ENCODE peak calls at places on chromosomes 5 and 9, in ten cellular contexts. G, W, A, P, C, K, Z, L, V and N are unnamed samples.

GRCh38 chr5:2534251-2534650 is 217.2 kb downstream of the IRX2 start:
- DNase-seq in P (no peak), G (no peak), W (no peak), L (no peak), V (no peak), Z (no peak), A (no peak), K (no peak), C (no peak), N (no peak)

GRCh38 chr9:98792096-98792490 is 4.3 kb downstream of the ANKS6 start:
- DNase-seq in A (no peak), K (no peak), C (no peak), W (no peak), G (no peak), V (no peak), P (no peak), L (no peak), Z (no peak), N (no peak)

GRCh38 chr9:34282096-34282495 is 47.0 kb downstream of the KIF24 start:
- DNase-seq in W (no peak), A (no peak), L (no peak), P (no peak), K (peak; percentile 60), G (no peak), Z (no peak), C (no peak), V (peak; percentile 44), N (no peak)

GRCh38 chr9:127875306-127875966 is 2.0 kb downstream of the AK1 start:
- DNase-seq in W (no peak), C (peak; percentile 42), K (no peak), A (no peak), G (no peak), Z (no peak), P (no peak), V (peak; percentile 59), L (no peak), N (no peak)

GRCh38 chr9:16645970-16646369 is 224.5 kb downstream of the BNC2 start:
- DNase-seq in K (no peak), V (peak; percentile 55), L (no peak), W (no peak), P (no peak), G (no peak), C (no peak), A (no peak), Z (no peak), N (no peak)

GRCh38 chr9:130159057-130159456 is 13.1 kb upstream of the NCS1 start:
- DNase-seq in V (no peak), W (no peak), L (no peak), A (no peak), P (no peak), C (no peak), G (no peak), Z (no peak), K (no peak), N (no peak)

GRCh38 chr5:82151622-82152021 is 126.5 kb downstream of the RPS23 start:
- DNase-seq in P (no peak), A (no peak), W (no peak), G (no peak), Z (no peak), V (no peak), K (peak; percentile 46), L (no peak), C (no peak), N (no peak)

GRCh38 chr5:68708156-68708841 is 385.5 kb upstream of the SLC30A5 start:
- DNase-seq in G (no peak), P (no peak), A (no peak), K (no peak), W (no peak), L (no peak), V (no peak), Z (no peak), C (no peak), N (no peak)

GRCh38 chr5:139383993-139384590 is 995 bp upstream of the SLC23A1 start:
- DNase-seq in W (no peak), P (no peak), C (no peak), L (no peak), G (no peak), K (no peak), Z (no peak), A (no peak), V (no peak), N (no peak)

GRCh38 chr5:169576181-169576598 is 7.4 kb upstream of the SPDL1 start:
- DNase-seq in Z (peak; percentile 34), W (no peak), K (peak; percentile 88), C (peak; percentile 78), P (no peak), A (peak; percentile 41), G (no peak), L (no peak), V (peak; percentile 96), N (no peak)

GRCh38 chr5:108726446-108727091 is 21.1 kb upstream of the FER start:
- DNase-seq in Z (no peak), K (peak; percentile 83), L (no peak), P (no peak), C (no peak), W (no peak), V (no peak), A (no peak), G (no peak), N (no peak)

GRCh38 chr5:149917073-149917676 is 27.4 kb downstream of the PDE6A start:
- DNase-seq in W (no peak), L (no peak), Z (no peak), A (no peak), C (no peak), G (no peak), K (peak; percentile 20), P (no peak), V (peak; percentile 46), N (no peak)

GRCh38 chr5:37951946-37952721 is 112.3 kb upstream of the GDNF start:
- DNase-seq in C (no peak), L (no peak), V (no peak), K (no peak), Z (no peak), P (peak; percentile 15), A (no peak), W (no peak), G (no peak), N (no peak)

GRCh38 chr5:157947156-157947555 is 88.2 kb upstream of the CLINT1 start:
- DNase-seq in P (no peak), W (no peak), Z (no peak), K (no peak), G (no peak), A (no peak), C (no peak), L (no peak), V (no peak), N (no peak)

GRCh38 chr5:143524338-143524929 is 120.9 kb upstream of the NR3C1 start:
- DNase-seq in W (no peak), C (no peak), Z (no peak), K (no peak), V (no peak), A (no peak), G (no peak), P (no peak), L (no peak), N (no peak)

GRCh38 chr9:17810728-17811634 is 232.1 kb downstream of the SH3GL2 start:
- DNase-seq in K (peak; percentile 45), P (peak; percentile 64), L (peak; percentile 65), A (peak; percentile 43), V (peak; percentile 78), Z (peak; percentile 23), G (no peak), C (peak; percentile 49), W (peak; percentile 68), N (peak; percentile 55)
- TF ChIP-seq CTCF in K (peak; percentile 71), P (peak; percentile 94), L (no peak), A (no peak), V (peak; percentile 78), Z (peak; percentile 92), G (peak; percentile 82), C (peak; percentile 83), W (peak; percentile 97), N (peak; percentile 57)

DNA sequence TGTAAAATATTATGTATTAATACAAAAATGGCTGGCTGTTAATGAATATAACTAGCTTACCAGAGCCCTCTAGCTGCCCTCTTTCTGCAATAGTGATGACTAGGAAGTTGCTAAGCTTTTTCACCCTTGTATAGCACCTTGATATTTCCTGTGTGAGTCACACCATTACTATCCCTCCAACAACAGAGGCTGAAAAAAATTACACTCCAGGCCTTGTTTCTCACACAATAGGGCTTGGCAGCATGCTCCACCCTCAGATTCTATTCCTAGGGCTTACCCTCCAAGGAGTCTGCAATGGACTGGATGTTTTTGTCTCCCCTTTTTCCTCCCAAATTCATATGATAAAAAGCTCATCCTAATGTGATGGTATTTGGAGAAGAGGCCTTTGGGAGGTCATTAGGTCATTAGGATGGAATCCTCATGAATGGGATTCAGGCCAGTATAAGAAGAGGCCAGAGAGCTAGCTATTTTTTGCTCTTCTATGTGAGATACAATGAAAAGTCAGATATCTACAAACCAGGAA is 184.6 kb upstream of the MAP1B start:
- DNase-seq in W (no peak), K (peak; percentile 98), A (no peak), P (no peak), C (peak; percentile 80), V (peak; percentile 89), L (no peak), Z (no peak), G (no peak), N (peak; percentile 66)
- TF ChIP-seq CTCF in W (no peak), K (no peak), A (no peak), P (no peak), C (no peak), V (no peak), L (no peak), Z (no peak), G (no peak), N (no peak)

GRCh38 chr5:125411163-125412050 is 665.0 kb upstream of the ZNF608 start:
- DNase-seq in W (peak; percentile 16), Z (no peak), G (no peak), P (no peak), V (peak; percentile 76), C (no peak), L (peak; percentile 34), A (no peak), K (peak; percentile 68), N (peak; percentile 58)

GRCh38 chr5:125410501-125411162 is 664.2 kb upstream of the ZNF608 start:
- DNase-seq in C (no peak), Z (no peak), K (peak; percentile 85), G (no peak), P (no peak), V (peak; percentile 70), A (no peak), W (no peak), L (no peak), N (no peak)

GRCh38 chr5:125413861-125414260 is 667.4 kb upstream of the ZNF608 start:
- DNase-seq in C (no peak), P (no peak), A (no peak), Z (no peak), L (no peak), V (no peak), G (no peak), K (no peak), W (no peak), N (no peak)

GRCh38 chr5:125412051-125412560 is 665.7 kb upstream of the ZNF608 start:
- DNase-seq in P (peak; percentile 31), W (peak; percentile 45), K (peak; percentile 73), G (no peak), L (no peak), A (no peak), V (peak; percentile 40), C (no peak), Z (no peak), N (peak; percentile 59)

GRCh38 chr5:125412561-125413535 is 666.4 kb upstream of the ZNF608 start:
- DNase-seq in P (peak; percentile 79), L (peak; percentile 81), V (peak; percentile 80), W (peak; percentile 37), C (peak; percentile 84), Z (peak; percentile 66), K (peak; percentile 65), A (peak; percentile 30), G (peak; percentile 67), N (peak; percentile 87)
- TF ChIP-seq CTCF in P (no peak), L (no peak), V (peak; percentile 59), W (peak; percentile 40), C (peak; percentile 75), Z (peak; percentile 57), K (peak; percentile 50), A (no peak), G (peak; percentile 39), N (no peak)

GRCh38 chr9:136255896-136256890 is 10.6 kb upstream of the QSOX2 start:
- DNase-seq in C (no peak), A (no peak), W (no peak), V (no peak), P (no peak), G (no peak), L (no peak), K (no peak), Z (no peak), N (peak; percentile 15)
- TF ChIP-seq CTCF in C (no peak), A (no peak), W (no peak), V (no peak), P (peak; percentile 12), G (no peak), L (no peak), K (peak; percentile 31), Z (peak; percentile 3), N (no peak)